ENCODE peak calls at places on chromosome 20, in ten cellular contexts. One of them, this sample, is unnamed.

GRCh38 chr20:23228912-23229311 is 121.7 kb upstream of the NXT1 start:
- DNase-seq in H54: no peak
- DNase-seq in KG1: no peak
- DNase-seq in uterus: no peak
- DNase-seq in activated B cell treated with CpG ODN at 0.5 μM for 24 hours: no peak
- DNase-seq in GM12865: no peak
- DNase-seq in A549: no peak
- DNase-seq in EL: no peak
- DNase-seq in EH: peak
- DNase-seq in NCI-H1092 treated with DMSO at 0.1 percent for 48 hours: no peak
- DNase-seq in this sample: no peak

GRCh38 chr20:35551485-35551884 is 9.6 kb downstream of the ERGIC3 start:
- DNase-seq in H54: no peak
- DNase-seq in KG1: no peak
- DNase-seq in uterus: no peak
- DNase-seq in activated B cell treated with CpG ODN at 0.5 μM for 24 hours: no peak
- DNase-seq in GM12865: no peak
- DNase-seq in A549: no peak
- DNase-seq in EL: no peak
- DNase-seq in EH: peak
- DNase-seq in NCI-H1092 treated with DMSO at 0.1 percent for 48 hours: no peak
- DNase-seq in this sample: no peak

GRCh38 chr20:52150440-52151258 is 40.9 kb downstream of the ZFP64 start:
- DNase-seq in H54: peak
- DNase-seq in KG1: peak
- DNase-seq in uterus: no peak
- DNase-seq in activated B cell treated with CpG ODN at 0.5 μM for 24 hours: no peak
- DNase-seq in GM12865: peak
- DNase-seq in A549: peak
- DNase-seq in EL: peak
- DNase-seq in EH: peak
- DNase-seq in NCI-H1092 treated with DMSO at 0.1 percent for 48 hours: peak
- DNase-seq in this sample: peak

GRCh38 chr20:32474009-32474716 is 111.0 kb downstream of the NOL4L start:
- DNase-seq in H54: no peak
- DNase-seq in KG1: no peak
- DNase-seq in uterus: no peak
- DNase-seq in activated B cell treated with CpG ODN at 0.5 μM for 24 hours: no peak
- DNase-seq in GM12865: no peak
- DNase-seq in A549: no peak
- DNase-seq in EL: no peak
- DNase-seq in EH: no peak
- DNase-seq in NCI-H1092 treated with DMSO at 0.1 percent for 48 hours: no peak
- DNase-seq in this sample: no peak

GRCh38 chr20:33793011-33793931 is 17.9 kb upstream of the CHMP4B start:
- DNase-seq in H54: no peak
- DNase-seq in KG1: no peak
- DNase-seq in uterus: peak
- DNase-seq in activated B cell treated with CpG ODN at 0.5 μM for 24 hours: no peak
- DNase-seq in GM12865: no peak
- DNase-seq in A549: no peak
- DNase-seq in EL: no peak
- DNase-seq in EH: peak
- DNase-seq in NCI-H1092 treated with DMSO at 0.1 percent for 48 hours: no peak
- DNase-seq in this sample: no peak

GRCh38 chr20:2767768-2768631 is 32.4 kb downstream of the CPXM1 start:
- DNase-seq in H54: no peak
- DNase-seq in KG1: no peak
- DNase-seq in uterus: no peak
- DNase-seq in activated B cell treated with CpG ODN at 0.5 μM for 24 hours: no peak
- DNase-seq in GM12865: no peak
- DNase-seq in A549: no peak
- DNase-seq in EL: peak
- DNase-seq in EH: peak
- DNase-seq in NCI-H1092 treated with DMSO at 0.1 percent for 48 hours: peak
- DNase-seq in this sample: no peak

GRCh38 chr20:38835792-38836191 is 30.3 kb downstream of the PPP1R16B start:
- DNase-seq in H54: no peak
- DNase-seq in KG1: no peak
- DNase-seq in uterus: no peak
- DNase-seq in activated B cell treated with CpG ODN at 0.5 μM for 24 hours: no peak
- DNase-seq in GM12865: no peak
- DNase-seq in A549: no peak
- DNase-seq in EL: no peak
- DNase-seq in EH: no peak
- DNase-seq in NCI-H1092 treated with DMSO at 0.1 percent for 48 hours: no peak
- DNase-seq in this sample: no peak

GRCh38 chr20:1854246-1854645 is 41.0 kb upstream of the SIRPA start:
- DNase-seq in H54: no peak
- DNase-seq in KG1: no peak
- DNase-seq in uterus: no peak
- DNase-seq in activated B cell treated with CpG ODN at 0.5 μM for 24 hours: no peak
- DNase-seq in GM12865: no peak
- DNase-seq in A549: no peak
- DNase-seq in EL: no peak
- DNase-seq in EH: no peak
- DNase-seq in NCI-H1092 treated with DMSO at 0.1 percent for 48 hours: no peak
- DNase-seq in this sample: no peak

GRCh38 chr20:44068311-44068710 is 118.7 kb downstream of the JPH2 start:
- DNase-seq in H54: no peak
- DNase-seq in KG1: no peak
- DNase-seq in uterus: no peak
- DNase-seq in activated B cell treated with CpG ODN at 0.5 μM for 24 hours: peak
- DNase-seq in GM12865: no peak
- DNase-seq in A549: no peak
- DNase-seq in EL: no peak
- DNase-seq in EH: no peak
- DNase-seq in NCI-H1092 treated with DMSO at 0.1 percent for 48 hours: no peak
- DNase-seq in this sample: no peak

GRCh38 chr20:24033151-24033550 is 44.6 kb upstream of the GGTLC1 start:
- DNase-seq in H54: no peak
- DNase-seq in KG1: no peak
- DNase-seq in uterus: no peak
- DNase-seq in activated B cell treated with CpG ODN at 0.5 μM for 24 hours: no peak
- DNase-seq in GM12865: no peak
- DNase-seq in A549: no peak
- DNase-seq in EL: no peak
- DNase-seq in EH: no peak
- DNase-seq in NCI-H1092 treated with DMSO at 0.1 percent for 48 hours: no peak
- DNase-seq in this sample: no peak

GRCh38 chr20:4406627-4407026 is 315.1 kb upstream of the PRND start:
- DNase-seq in H54: no peak
- DNase-seq in KG1: no peak
- DNase-seq in uterus: no peak
- DNase-seq in activated B cell treated with CpG ODN at 0.5 μM for 24 hours: no peak
- DNase-seq in GM12865: no peak
- DNase-seq in A549: no peak
- DNase-seq in EL: peak
- DNase-seq in EH: peak
- DNase-seq in NCI-H1092 treated with DMSO at 0.1 percent for 48 hours: no peak
- DNase-seq in this sample: no peak

GRCh38 chr20:48771542-48771941 is 56.3 kb downstream of the PREX1 start:
- DNase-seq in H54: no peak
- DNase-seq in KG1: no peak
- DNase-seq in uterus: no peak
- DNase-seq in activated B cell treated with CpG ODN at 0.5 μM for 24 hours: no peak
- DNase-seq in GM12865: no peak
- DNase-seq in A549: no peak
- DNase-seq in EL: peak
- DNase-seq in EH: peak
- DNase-seq in NCI-H1092 treated with DMSO at 0.1 percent for 48 hours: no peak
- DNase-seq in this sample: no peak

GRCh38 chr20:25020345-25020744 is 27.8 kb upstream of the APMAP start:
- DNase-seq in H54: no peak
- DNase-seq in KG1: no peak
- DNase-seq in uterus: no peak
- DNase-seq in activated B cell treated with CpG ODN at 0.5 μM for 24 hours: no peak
- DNase-seq in GM12865: no peak
- DNase-seq in A549: no peak
- DNase-seq in EL: no peak
- DNase-seq in EH: no peak
- DNase-seq in NCI-H1092 treated with DMSO at 0.1 percent for 48 hours: no peak
- DNase-seq in this sample: no peak

GRCh38 chr20:33281550-33282146 is 1.4 kb upstream of the BPIFB1 start:
- DNase-seq in H54: no peak
- DNase-seq in KG1: no peak
- DNase-seq in uterus: no peak
- DNase-seq in activated B cell treated with CpG ODN at 0.5 μM for 24 hours: no peak
- DNase-seq in GM12865: no peak
- DNase-seq in A549: no peak
- DNase-seq in EL: no peak
- DNase-seq in EH: no peak
- DNase-seq in NCI-H1092 treated with DMSO at 0.1 percent for 48 hours: peak
- DNase-seq in this sample: no peak

GRCh38 chr20:62409935-62410741 is 3.1 kb upstream of the CABLES2 start:
- DNase-seq in H54: peak
- DNase-seq in KG1: no peak
- DNase-seq in uterus: peak
- DNase-seq in activated B cell treated with CpG ODN at 0.5 μM for 24 hours: peak
- DNase-seq in GM12865: no peak
- DNase-seq in A549: peak
- DNase-seq in EL: peak
- DNase-seq in EH: peak
- DNase-seq in NCI-H1092 treated with DMSO at 0.1 percent for 48 hours: peak
- DNase-seq in this sample: peak

GRCh38 chr20:23161968-23162696 is 76.0 kb upstream of the CD93 start:
- DNase-seq in H54: no peak
- DNase-seq in KG1: no peak
- DNase-seq in uterus: peak
- DNase-seq in activated B cell treated with CpG ODN at 0.5 μM for 24 hours: no peak
- DNase-seq in GM12865: peak
- DNase-seq in A549: peak
- DNase-seq in EL: no peak
- DNase-seq in EH: peak
- DNase-seq in NCI-H1092 treated with DMSO at 0.1 percent for 48 hours: peak
- DNase-seq in this sample: no peak

GRCh38 chr20:63619086-63619485 is 7.8 kb downstream of the GMEB2 start:
- DNase-seq in H54: no peak
- DNase-seq in KG1: no peak
- DNase-seq in uterus: no peak
- DNase-seq in activated B cell treated with CpG ODN at 0.5 μM for 24 hours: no peak
- DNase-seq in GM12865: no peak
- DNase-seq in A549: no peak
- DNase-seq in EL: no peak
- DNase-seq in EH: no peak
- DNase-seq in NCI-H1092 treated with DMSO at 0.1 percent for 48 hours: no peak
- DNase-seq in this sample: no peak

GRCh38 chr20:664151-664550 is 11.2 kb upstream of the SRXN1 start:
- DNase-seq in H54: no peak
- DNase-seq in KG1: no peak
- DNase-seq in uterus: no peak
- DNase-seq in activated B cell treated with CpG ODN at 0.5 μM for 24 hours: no peak
- DNase-seq in GM12865: no peak
- DNase-seq in A549: no peak
- DNase-seq in EL: no peak
- DNase-seq in EH: no peak
- DNase-seq in NCI-H1092 treated with DMSO at 0.1 percent for 48 hours: no peak
- DNase-seq in this sample: no peak

GRCh38 chr20:50392138-50392866 is 117.9 kb upstream of the PTPN1 start:
- DNase-seq in H54: no peak
- DNase-seq in KG1: no peak
- DNase-seq in uterus: no peak
- DNase-seq in activated B cell treated with CpG ODN at 0.5 μM for 24 hours: no peak
- DNase-seq in GM12865: peak
- DNase-seq in A549: no peak
- DNase-seq in EL: no peak
- DNase-seq in EH: no peak
- DNase-seq in NCI-H1092 treated with DMSO at 0.1 percent for 48 hours: no peak
- DNase-seq in this sample: no peak

GRCh38 chr20:52682271-52682670 is 289.9 kb upstream of the TSHZ2 start:
- DNase-seq in H54: no peak
- DNase-seq in KG1: no peak
- DNase-seq in uterus: no peak
- DNase-seq in activated B cell treated with CpG ODN at 0.5 μM for 24 hours: no peak
- DNase-seq in GM12865: no peak
- DNase-seq in A549: no peak
- DNase-seq in EL: no peak
- DNase-seq in EH: no peak
- DNase-seq in NCI-H1092 treated with DMSO at 0.1 percent for 48 hours: peak
- DNase-seq in this sample: no peak

GRCh38 chr20:57389695-57390603 is 1.2 kb upstream of the RBM38 start:
- DNase-seq in H54: no peak
- DNase-seq in KG1: no peak
- DNase-seq in uterus: no peak
- DNase-seq in activated B cell treated with CpG ODN at 0.5 μM for 24 hours: peak
- DNase-seq in GM12865: peak
- DNase-seq in A549: no peak
- DNase-seq in EL: no peak
- DNase-seq in EH: no peak
- DNase-seq in NCI-H1092 treated with DMSO at 0.1 percent for 48 hours: no peak
- DNase-seq in this sample: peak

GRCh38 chr20:54133434-54134427 is 40.1 kb downstream of the CYP24A1 start:
- DNase-seq in H54: no peak
- DNase-seq in KG1: no peak
- DNase-seq in uterus: no peak
- DNase-seq in activated B cell treated with CpG ODN at 0.5 μM for 24 hours: no peak
- DNase-seq in GM12865: no peak
- DNase-seq in A549: peak
- DNase-seq in EL: peak
- DNase-seq in EH: peak
- DNase-seq in NCI-H1092 treated with DMSO at 0.1 percent for 48 hours: no peak
- DNase-seq in this sample: no peak

GRCh38 chr20:17969884-17970409 is 1.1 kb downstream of the MGME1 start:
- DNase-seq in H54: peak
- DNase-seq in KG1: peak
- DNase-seq in uterus: no peak
- DNase-seq in activated B cell treated with CpG ODN at 0.5 μM for 24 hours: peak
- DNase-seq in GM12865: peak
- DNase-seq in A549: no peak
- DNase-seq in EL: peak
- DNase-seq in EH: peak
- DNase-seq in NCI-H1092 treated with DMSO at 0.1 percent for 48 hours: no peak
- DNase-seq in this sample: peak